ENCODE peak calls at places on chromosomes 4 and X, in four cellular contexts. One of them, this sample, is unnamed. For H3K4me1, H3K27me3 and H3K9me3, the result is how much of the 10 kb centered on the place peaks cover.

GRCh38 chrX:103446665-103447302 is 70.4 kb downstream of the BEX3 start:
- DNase-seq in right lobe of liver: no peak
- DNase-seq in uterus: no peak
- DNase-seq in adrenal gland: no peak
- DNase-seq in this sample: no peak

GRCh38 chr4:184801781-184802180 is 24.0 kb downstream of the ACSL1 start:
- DNase-seq in right lobe of liver: no peak
- DNase-seq in adrenal gland: no peak
- DNase-seq in uterus: no peak
- DNase-seq in this sample: no peak

GRCh38 chr4:90906239-90906638 is 779.0 kb downstream of the CCSER1 start:
- DNase-seq in right lobe of liver: no peak
- DNase-seq in uterus: no peak
- DNase-seq in adrenal gland: no peak
- DNase-seq in this sample: no peak

GRCh38 chr4:40628888-40629287 is 776 bp downstream of the RBM47 start:
- DNase-seq in adrenal gland: no peak
- DNase-seq in uterus: no peak
- DNase-seq in right lobe of liver: no peak
- DNase-seq in this sample: no peak

GRCh38 chr4:127668770-127669169 is 36.0 kb downstream of the INTU start:
- DNase-seq in right lobe of liver: no peak
- DNase-seq in adrenal gland: no peak
- DNase-seq in uterus: no peak
- DNase-seq in this sample: no peak

GRCh38 chrX:39073131-39073530 is 271.9 kb downstream of the MID1IP1 start:
- DNase-seq in right lobe of liver: no peak
- DNase-seq in adrenal gland: no peak
- DNase-seq in uterus: no peak
- DNase-seq in this sample: no peak

GRCh38 chr4:137688651-137689050 is 156.4 kb upstream of the PCDH18 start:
- DNase-seq in right lobe of liver: no peak
- DNase-seq in adrenal gland: no peak
- DNase-seq in uterus: no peak
- DNase-seq in this sample: no peak

GRCh38 chrX:22349116-22349515 is 76.4 kb downstream of the CBLL2 start:
- DNase-seq in uterus: no peak
- DNase-seq in adrenal gland: no peak
- DNase-seq in right lobe of liver: no peak
- DNase-seq in this sample: no peak

GRCh38 chr4:97639961-97640360 is 503.3 kb downstream of the STPG2 start:
- DNase-seq in right lobe of liver: no peak
- DNase-seq in adrenal gland: no peak
- DNase-seq in uterus: no peak
- DNase-seq in this sample: no peak

GRCh38 chrX:131264053-131264452 is 25.1 kb downstream of the IGSF1 start:
- DNase-seq in adrenal gland: no peak
- DNase-seq in uterus: no peak
- DNase-seq in right lobe of liver: no peak
- DNase-seq in this sample: no peak

GRCh38 chrX:154411981-154412340 is 622 bp downstream of the TAFAZZIN start:
- DNase-seq in right lobe of liver: peak
- DNase-seq in adrenal gland: peak
- DNase-seq in uterus: peak
- DNase-seq in this sample: peak

GRCh38 chrX:24002792-24003191 is 24.2 kb downstream of the KLHL15 start:
- DNase-seq in adrenal gland: no peak
- DNase-seq in uterus: no peak
- DNase-seq in right lobe of liver: no peak
- DNase-seq in this sample: no peak

GRCh38 chr4:87299898-87300297 is 22.8 kb downstream of the HSD17B13 start:
- DNase-seq in right lobe of liver: no peak
- DNase-seq in uterus: no peak
- DNase-seq in adrenal gland: no peak
- DNase-seq in this sample: no peak

GRCh38 chr4:37054670-37055069 is 189.9 kb upstream of the NWD2 start:
- DNase-seq in uterus: no peak
- DNase-seq in adrenal gland: no peak
- DNase-seq in right lobe of liver: no peak
- DNase-seq in this sample: peak

GRCh38 chrX:41334866-41335589 is 1.1 kb downstream of the DDX3X start:
- DNase-seq in right lobe of liver: peak
- DNase-seq in uterus: peak
- DNase-seq in adrenal gland: peak
- DNase-seq in this sample: peak

GRCh38 chr4:30950737-30951136 is 230.6 kb downstream of the PCDH7 start:
- DNase-seq in uterus: no peak
- DNase-seq in right lobe of liver: no peak
- DNase-seq in adrenal gland: no peak
- DNase-seq in this sample: no peak

GRCh38 chr4:162659716-162660115 is 495.9 kb upstream of the FSTL5 start:
- DNase-seq in uterus: no peak
- DNase-seq in right lobe of liver: no peak
- DNase-seq in adrenal gland: no peak
- DNase-seq in this sample: no peak

GRCh38 chr4:79083406-79084010 is 144.3 kb upstream of the PAQR3 start:
- DNase-seq in adrenal gland: no peak
- DNase-seq in right lobe of liver: no peak
- DNase-seq in uterus: peak
- DNase-seq in this sample: no peak

GRCh38 chrX:139201924-139202323 is 328.6 kb upstream of the F9 start:
- DNase-seq in uterus: no peak
- DNase-seq in right lobe of liver: no peak
- DNase-seq in adrenal gland: no peak
- DNase-seq in this sample: peak

GRCh38 chr4:52780627-52781354 is 29.6 kb upstream of the ERVMER34-1 start:
- DNase-seq in adrenal gland: no peak
- DNase-seq in uterus: no peak
- DNase-seq in right lobe of liver: no peak
- DNase-seq in this sample: peak

GRCh38 chr4:8422327-8422726 is 18.2 kb downstream of the ACOX3 start:
- DNase-seq in adrenal gland: no peak
- DNase-seq in uterus: no peak
- DNase-seq in right lobe of liver: no peak
- DNase-seq in this sample: no peak

GRCh38 chr4:8315343-8316250 is 46.0 kb downstream of the HTRA3 start:
- DNase-seq in uterus: peak
- DNase-seq in right lobe of liver: peak
- DNase-seq in adrenal gland: peak
- DNase-seq in this sample: peak

GRCh38 chr4:114691865-114692264 is 93.3 kb downstream of the UGT8 start:
- DNase-seq in right lobe of liver: no peak
- DNase-seq in uterus: no peak
- DNase-seq in adrenal gland: no peak
- DNase-seq in this sample: no peak

GRCh38 chr4:121192013-121192412 is 27.9 kb upstream of the TNIP3 start:
- DNase-seq in right lobe of liver: no peak
- DNase-seq in adrenal gland: no peak
- DNase-seq in uterus: no peak
- DNase-seq in this sample: no peak

GRCh38 chr4:118954246-118954645 is 65.6 kb downstream of the SYNPO2 start:
- DNase-seq in right lobe of liver: no peak
- DNase-seq in uterus: no peak
- DNase-seq in adrenal gland: no peak
- DNase-seq in this sample: peak

GRCh38 chrX:136816970-136817369 is 36.2 kb upstream of the ARHGEF6 start:
- DNase-seq in right lobe of liver: no peak
- DNase-seq in adrenal gland: no peak
- DNase-seq in uterus: no peak
- DNase-seq in this sample: no peak

GRCh38 chr4:7466215-7466614 is 31.5 kb upstream of the PSAPL1 start:
- DNase-seq in adrenal gland: no peak
- DNase-seq in right lobe of liver: no peak
- DNase-seq in uterus: no peak
- DNase-seq in this sample: no peak

DNA sequence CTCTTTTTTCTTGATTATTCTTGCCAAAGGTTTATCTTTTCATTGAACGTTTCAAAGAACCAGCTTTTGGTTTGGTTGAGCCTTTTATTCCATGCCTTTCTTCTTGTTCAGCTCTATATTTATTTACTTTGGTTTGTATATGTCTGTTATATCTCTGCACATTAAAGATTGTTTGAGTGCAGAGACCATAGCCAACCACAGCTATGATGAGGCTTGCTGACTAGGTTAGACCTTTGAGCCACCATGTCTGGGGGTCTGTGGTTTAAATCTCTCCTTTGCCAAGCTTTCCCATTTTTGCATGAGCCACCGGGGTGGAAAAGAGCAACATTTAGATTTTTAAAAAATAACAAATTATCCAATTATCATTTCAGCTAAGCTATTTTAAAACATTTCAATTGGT is 96.1 kb downstream of the NHS start:
- DNase-seq in right lobe of liver: no peak
- DNase-seq in adrenal gland: no peak
- DNase-seq in uterus: no peak
- DNase-seq in this sample: no peak
- H3K4me1 ChIP-seq in right lobe of liver: under half
- H3K4me1 ChIP-seq in adrenal gland: under half
- H3K4me1 ChIP-seq in uterus: under half
- H3K4me1 ChIP-seq in this sample: under half

GRCh38 chrX:6678313-6678712 is 143.4 kb upstream of the VCX3A start:
- DNase-seq in adrenal gland: no peak
- DNase-seq in right lobe of liver: no peak
- DNase-seq in uterus: no peak
- DNase-seq in this sample: no peak
- H3K27me3 ChIP-seq in adrenal gland: under half
- H3K27me3 ChIP-seq in right lobe of liver: under half
- H3K27me3 ChIP-seq in uterus: under half
- H3K27me3 ChIP-seq in this sample: under half

GRCh38 chr4:583820-584219 is 7.7 kb upstream of the TMEM271 start:
- DNase-seq in right lobe of liver: no peak
- DNase-seq in adrenal gland: no peak
- DNase-seq in uterus: no peak
- DNase-seq in this sample: no peak
- H3K9me3 ChIP-seq in right lobe of liver: under half
- H3K9me3 ChIP-seq in adrenal gland: under half
- H3K9me3 ChIP-seq in uterus: under half
- H3K9me3 ChIP-seq in this sample: under half

GRCh38 chr4:2587215-2587823 is 50.9 kb downstream of the FAM193A start:
- DNase-seq in uterus: no peak
- DNase-seq in adrenal gland: no peak
- DNase-seq in right lobe of liver: no peak
- DNase-seq in this sample: no peak
- H3K4me1 ChIP-seq in uterus: under half
- H3K4me1 ChIP-seq in adrenal gland: half or more
- H3K4me1 ChIP-seq in right lobe of liver: under half
- H3K4me1 ChIP-seq in this sample: under half

GRCh38 chrX:107448625-107449468 is 605 bp upstream of the FRMPD3 start:
- DNase-seq in right lobe of liver: no peak
- DNase-seq in adrenal gland: peak
- DNase-seq in uterus: peak
- DNase-seq in this sample: no peak

GRCh38 chrX:107449490-107450175 is at the start of gene FRMPD3:
- DNase-seq in uterus: no peak
- DNase-seq in adrenal gland: no peak
- DNase-seq in right lobe of liver: no peak
- DNase-seq in this sample: no peak

GRCh38 chrX:107451754-107452153 is 2.3 kb downstream of the FRMPD3 start:
- DNase-seq in uterus: no peak
- DNase-seq in adrenal gland: no peak
- DNase-seq in right lobe of liver: no peak
- DNase-seq in this sample: no peak

GRCh38 chrX:107450823-107451509 is 1.5 kb downstream of the FRMPD3 start:
- DNase-seq in right lobe of liver: no peak
- DNase-seq in adrenal gland: no peak
- DNase-seq in uterus: no peak
- DNase-seq in this sample: peak

DNA sequence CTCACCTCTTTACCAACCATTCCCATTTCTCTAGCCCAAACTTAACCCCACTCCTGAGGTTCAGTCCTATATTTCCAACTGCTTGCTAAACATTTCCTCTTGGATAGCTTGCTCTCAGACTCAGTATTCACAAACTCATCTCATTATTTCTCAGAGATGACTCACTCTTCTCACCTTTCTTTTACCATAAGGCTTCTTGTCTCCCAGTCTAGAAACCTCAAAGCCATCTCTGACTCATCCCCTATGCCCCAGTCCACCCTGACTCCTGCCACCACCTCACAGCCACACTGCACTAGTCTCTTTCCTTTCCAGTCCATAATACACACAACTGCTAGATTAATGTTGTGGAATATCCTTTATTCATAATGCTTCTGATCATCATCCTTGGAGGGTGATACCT is 4.8 kb downstream of the FRMPD3 start:
- DNase-seq in adrenal gland: no peak
- DNase-seq in uterus: no peak
- DNase-seq in right lobe of liver: no peak
- DNase-seq in this sample: no peak
- H3K27me3 ChIP-seq in adrenal gland: under half
- H3K27me3 ChIP-seq in uterus: under half
- H3K27me3 ChIP-seq in right lobe of liver: under half
- H3K27me3 ChIP-seq in this sample: under half

This sample was measured in SJCRH30.